ENCODE peak calls at places on chromosomes 1 and 21, in eight cellular contexts. L is ELR; I is left kidney; P is activated CD4-positive, CD25-positive, alpha-beta regulatory T cell treated with anti-CD3 and anti-CD28 coated beads, Interleukin-2, amount 50 U/mL, for 72 hours; H is heart left ventricle; M is NCI-H748 treated with DMSO at 0.1 percent for 48 hours; Q is Panc1; Y is NCI-H446. V is an unnamed sample.

GRCh38 chr21:44273046-44273445 is 11.3 kb upstream of the DNMT3L start:
- DNase-seq in P (no peak), Y (no peak), M (no peak), I (no peak), Q (no peak), H (no peak), L (no peak), V (no peak)

GRCh38 chr1:6906783-6907182 is 121.5 kb downstream of the CAMTA1 start:
- DNase-seq in L (no peak), P (no peak), M (no peak), Y (no peak), Q (no peak), H (no peak), I (peak; percentile 79), V (no peak)

GRCh38 chr1:246703581-246703980 is 20.6 kb upstream of the SCCPDH start:
- DNase-seq in H (no peak), I (no peak), Q (no peak), L (no peak), M (no peak), P (no peak), Y (no peak), V (no peak)

GRCh38 chr1:64540265-64540791 is 70.4 kb downstream of the CACHD1 start:
- DNase-seq in L (peak; percentile 43), I (peak; percentile 68), Y (no peak), H (no peak), M (peak; percentile 44), Q (no peak), P (no peak), V (no peak)

GRCh38 chr1:31814631-31815306 is 1.1 kb downstream of the SPOCD1 start:
- DNase-seq in Y (no peak), H (no peak), Q (no peak), M (no peak), P (no peak), L (no peak), I (no peak), V (no peak)

GRCh38 chr1:7988576-7988975 is 27.1 kb downstream of the PARK7 start:
- DNase-seq in L (peak; percentile 65), I (no peak), P (no peak), H (no peak), Y (no peak), Q (no peak), M (no peak), V (no peak)

GRCh38 chr21:15379776-15380175 is 315.0 kb upstream of the NRIP1 start:
- DNase-seq in Y (no peak), M (no peak), H (no peak), L (no peak), Q (no peak), I (no peak), P (no peak), V (no peak)

GRCh38 chr1:234956821-234957329 is 171.8 kb downstream of the TOMM20 start:
- DNase-seq in Q (no peak), H (no peak), P (peak; percentile 23), Y (peak; percentile 27), M (no peak), I (peak; percentile 95), L (no peak), V (peak; percentile 35)

GRCh38 chr1:44805311-44806024 is 1.7 kb downstream of the DYNLT4 start:
- DNase-seq in P (no peak), L (no peak), Q (no peak), M (no peak), I (no peak), H (peak; percentile 26), Y (no peak), V (peak; percentile 63)

GRCh38 chr21:46295996-46296752 is 10.0 kb downstream of the YBEY start:
- DNase-seq in L (peak; percentile 20), Q (no peak), M (no peak), P (no peak), Y (no peak), H (peak; percentile 95), I (peak; percentile 78), V (peak; percentile 95)

GRCh38 chr1:209355415-209355814 is 228.1 kb upstream of the CAMK1G start:
- DNase-seq in L (no peak), Y (no peak), I (no peak), P (no peak), H (no peak), M (no peak), Q (no peak), V (no peak)

GRCh38 chr1:230850547-230850946 is 17.8 kb downstream of the C1orf198 start:
- DNase-seq in I (no peak), P (no peak), M (no peak), Q (no peak), L (no peak), Y (no peak), H (no peak), V (no peak)

GRCh38 chr1:14928412-14928811 is 225.1 kb upstream of the TMEM51 start:
- DNase-seq in P (no peak), M (no peak), L (no peak), Y (no peak), I (no peak), H (no peak), Q (no peak), V (no peak)

GRCh38 chr1:25703671-25704637 is 87.4 kb downstream of the MAN1C1 start:
- DNase-seq in L (no peak), M (no peak), P (no peak), Y (peak; percentile 38), H (peak; percentile 68), I (no peak), Q (no peak), V (peak; percentile 55)

GRCh38 chr1:172399369-172400072 is 21.0 kb upstream of the C1orf105 start:
- DNase-seq in L (peak; percentile 94), P (no peak), Y (peak; percentile 88), I (peak; percentile 67), M (no peak), H (peak; percentile 66), Q (peak; percentile 85), V (peak; percentile 74)

GRCh38 chr1:40753142-40753882 is 30.3 kb upstream of the KCNQ4 start:
- DNase-seq in Y (no peak), Q (no peak), P (no peak), L (no peak), I (no peak), H (no peak), M (no peak), V (no peak)

GRCh38 chr1:184395370-184395769 is 8.5 kb downstream of the C1orf21 start:
- DNase-seq in M (no peak), I (no peak), P (no peak), Y (no peak), Q (no peak), H (no peak), L (no peak), V (no peak)

GRCh38 chr1:212286437-212287131 is 1.4 kb downstream of the PPP2R5A start:
- DNase-seq in L (peak; percentile 42), P (no peak), H (no peak), I (no peak), M (peak; percentile 9), Q (no peak), Y (peak; percentile 31), V (no peak)

GRCh38 chr1:225695578-225696332 is 42.8 kb upstream of the ENAH start:
- DNase-seq in P (no peak), M (no peak), Y (no peak), I (peak; percentile 90), L (no peak), Q (no peak), H (no peak), V (no peak)

GRCh38 chr1:3598051-3598471 is 13.2 kb downstream of the MEGF6 start:
- DNase-seq in Y (no peak), H (peak; percentile 63), L (no peak), M (no peak), Q (no peak), I (peak; percentile 77), P (no peak), V (no peak)

GRCh38 chr1:234914606-234915290 is 213.9 kb downstream of the TOMM20 start:
- DNase-seq in Y (no peak), I (no peak), M (no peak), P (peak; percentile 23), Q (no peak), H (peak; percentile 21), L (no peak), V (no peak)

V was measured in suprapubic skin.